ENCODE peak calls at places on chromosome 20, in nine cellular contexts. R is activated CD8-positive, alpha-beta memory T cell treated with anti-CD3 and anti-CD28 coated beads for 4 hours; W is HEK293T; Z is T-helper 2 cell; P is dorsolateral prefrontal cortex; M is CD4-positive, alpha-beta memory T cell; C is KG1; K is T1000; O is iris pigment epithelial cell. G is an unnamed sample.

GRCh38 chr20:63553933-63554290 is at the start of gene FNDC11:
- DNase-seq in R (peak), W (no peak), Z (peak), P (no peak), M (no peak), C (no peak), K (no peak), O (no peak), G (peak)

GRCh38 chr20:16771204-16771603 is 23.0 kb downstream of the OTOR start:
- DNase-seq in R (no peak), W (no peak), Z (no peak), P (no peak), M (no peak), C (no peak), K (no peak), O (peak), G (no peak)

GRCh38 chr20:63394069-63394468 is 32.9 kb upstream of the CHRNA4 start:
- DNase-seq in R (no peak), W (no peak), Z (no peak), P (no peak), M (no peak), C (no peak), K (no peak), O (peak), G (no peak)

GRCh38 chr20:10337291-10337690 is 96.7 kb downstream of the MKKS start:
- DNase-seq in R (no peak), W (no peak), Z (no peak), P (no peak), M (no peak), C (no peak), K (no peak), O (peak), G (no peak)

GRCh38 chr20:16243470-16243869 is 329.8 kb downstream of the KIF16B start:
- DNase-seq in R (no peak), W (no peak), Z (no peak), P (no peak), M (no peak), C (no peak), K (no peak), O (no peak), G (no peak)

GRCh38 chr20:44342240-44342639 is 5.4 kb downstream of the R3HDML start:
- DNase-seq in R (no peak), W (no peak), Z (no peak), P (no peak), M (no peak), C (no peak), K (no peak), O (peak), G (no peak)

GRCh38 chr20:8808180-8808535 is 260.7 kb upstream of the PLCB4 start:
- DNase-seq in R (no peak), W (no peak), Z (no peak), P (no peak), M (no peak), C (no peak), K (no peak), O (no peak), G (no peak)

GRCh38 chr20:62339647-62340062 is 27.5 kb downstream of the LAMA5 start:
- DNase-seq in R (no peak), W (no peak), Z (no peak), P (no peak), M (no peak), C (no peak), K (no peak), O (no peak), G (no peak)

GRCh38 chr20:30811896-30812671 is 445.4 kb upstream of the DEFB115 start:
- DNase-seq in R (no peak), W (peak), Z (no peak), P (peak), M (no peak), C (no peak), K (no peak), O (peak), G (no peak)

GRCh38 chr20:37914672-37915433 is 11.9 kb downstream of the VSTM2L start:
- DNase-seq in R (no peak), W (peak), Z (no peak), P (no peak), M (no peak), C (no peak), K (no peak), O (no peak), G (peak)

GRCh38 chr20:11880694-11881093 is 37.0 kb upstream of the BTBD3 start:
- DNase-seq in R (no peak), W (no peak), Z (no peak), P (no peak), M (no peak), C (no peak), K (no peak), O (peak), G (no peak)

GRCh38 chr20:34420146-34420545 is 57.1 kb downstream of the ITCH start:
- DNase-seq in R (no peak), W (no peak), Z (no peak), P (no peak), M (no peak), C (no peak), K (no peak), O (no peak), G (no peak)

GRCh38 chr20:9794831-9795230 is 44.0 kb downstream of the PAK5 start:
- DNase-seq in R (no peak), W (no peak), Z (no peak), P (no peak), M (no peak), C (no peak), K (no peak), O (no peak), G (no peak)

GRCh38 chr20:38114353-38114791 is 50.7 kb downstream of the TGM2 start:
- DNase-seq in R (no peak), W (no peak), Z (no peak), P (no peak), M (no peak), C (no peak), K (no peak), O (peak), G (no peak)

GRCh38 chr20:10511166-10511506 is 76.0 kb downstream of the SLX4IP start:
- DNase-seq in R (no peak), W (no peak), Z (no peak), P (no peak), M (no peak), C (no peak), K (no peak), O (no peak), G (no peak)

GRCh38 chr20:35042268-35042667 is 50.3 kb downstream of the TRPC4AP start:
- DNase-seq in R (no peak), W (no peak), Z (no peak), P (no peak), M (no peak), C (no peak), K (no peak), O (no peak), G (no peak)

GRCh38 chr20:6654490-6655247 is 112.8 kb upstream of the BMP2 start:
- DNase-seq in R (no peak), W (no peak), Z (no peak), P (no peak), M (no peak), C (no peak), K (no peak), O (peak), G (no peak)

GRCh38 chr20:62068997-62069396 is 3.3 kb upstream of the TAF4 start:
- DNase-seq in R (no peak), W (no peak), Z (no peak), P (no peak), M (no peak), C (no peak), K (no peak), O (no peak), G (no peak)

GRCh38 chr20:51797357-51798025 is 4.8 kb downstream of the SALL4 start:
- DNase-seq in R (no peak), W (peak), Z (no peak), P (no peak), M (no peak), C (no peak), K (no peak), O (no peak), G (no peak)

GRCh38 chr20:58264271-58264670 is 35.8 kb upstream of the ANKRD60 start:
- DNase-seq in R (no peak), W (no peak), Z (no peak), P (no peak), M (no peak), C (no peak), K (no peak), O (no peak), G (no peak)

GRCh38 chr20:45104786-45105185 is 3.9 kb upstream of the KCNS1 start:
- DNase-seq in R (no peak), W (no peak), Z (no peak), P (no peak), M (no peak), C (no peak), K (peak), O (peak), G (no peak)

GRCh38 chr20:19598117-19598516 is 159.9 kb upstream of the RIN2 start:
- DNase-seq in R (no peak), W (no peak), Z (no peak), P (no peak), M (no peak), C (no peak), K (no peak), O (no peak), G (no peak)

GRCh38 chr20:51318058-51318960 is 224.2 kb downstream of the NFATC2 start:
- DNase-seq in R (no peak), W (peak), Z (peak), P (no peak), M (peak), C (no peak), K (no peak), O (no peak), G (peak)

GRCh38 chr20:50546729-50547314 is 36.6 kb downstream of the PTPN1 start:
- DNase-seq in R (no peak), W (no peak), Z (no peak), P (no peak), M (no peak), C (peak), K (no peak), O (no peak), G (no peak)

GRCh38 chr20:62646851-62647520 is 4.7 kb downstream of the SLCO4A1 start:
- DNase-seq in R (no peak), W (no peak), Z (no peak), P (no peak), M (no peak), C (no peak), K (no peak), O (no peak), G (no peak)

G was measured in naive thymus-derived CD4-positive, alpha-beta T cell.